ENCODE peak calls at places on chromosomes 6 and 20, in five cellular contexts. B, F, C, W and I are unnamed samples.

GRCh38 chr20:63709149-63709527 is 1.3 kb downstream of the ZGPAT start:
- DNase-seq in F (no peak), C (no peak), B (no peak), W (peak; percentile 3), I (no peak)

GRCh38 chr6:97203343-97203742 is 79.7 kb downstream of the MMS22L start:
- DNase-seq in W (peak; percentile 13), B (peak; percentile 81), C (no peak), F (no peak), I (no peak)

GRCh38 chr6:141562181-141562800 is 570.4 kb upstream of the GJE1 start:
- DNase-seq in W (peak; percentile 8), B (peak; percentile 56), F (no peak), C (peak; percentile 42), I (no peak)

GRCh38 chr6:34529665-34530327 is 26.3 kb downstream of the SPDEF start:
- DNase-seq in B (no peak), C (no peak), W (peak; percentile 32), F (no peak), I (no peak)

GRCh38 chr20:54665812-54666211 is 190.4 kb downstream of the DOK5 start:
- DNase-seq in B (no peak), C (no peak), F (peak; percentile 28), W (no peak), I (no peak)

GRCh38 chr20:52102126-52102525 is 89.5 kb downstream of the ZFP64 start:
- DNase-seq in F (no peak), C (no peak), B (no peak), W (no peak), I (no peak)

GRCh38 chr20:433300-433975 is 25.3 kb downstream of the RBCK1 start:
- DNase-seq in W (no peak), C (peak; percentile 62), F (no peak), B (no peak), I (no peak)

GRCh38 chr6:127582777-127583462 is 5.9 kb downstream of the C6orf58 start:
- DNase-seq in F (no peak), C (peak; percentile 79), B (no peak), W (no peak), I (peak; percentile 58)

GRCh38 chr6:168865-169455 is 123.3 kb upstream of the DUSP22 start:
- DNase-seq in F (peak; percentile 58), W (peak; percentile 62), B (peak; percentile 49), C (peak; percentile 54), I (peak; percentile 38)

GRCh38 chr6:149354009-149354408 is 36.5 kb downstream of the TAB2 start:
- DNase-seq in C (no peak), B (no peak), W (no peak), F (no peak), I (no peak)

GRCh38 chr6:168120390-168121307 is 41.6 kb upstream of the FRMD1 start:
- DNase-seq in B (no peak), W (no peak), C (no peak), F (no peak), I (no peak)

GRCh38 chr20:2859330-2860121 is 13.8 kb upstream of the PTPRA start:
- DNase-seq in C (peak; percentile 70), F (no peak), W (no peak), B (no peak), I (no peak)

GRCh38 chr6:8047466-8048292 is 16.5 kb downstream of the BLOC1S5 start:
- DNase-seq in W (no peak), B (peak; percentile 46), F (no peak), C (peak; percentile 50), I (no peak)

GRCh38 chr20:61134286-61135035 is 117.6 kb upstream of the CDH4 start:
- DNase-seq in W (no peak), F (no peak), C (no peak), B (no peak), I (no peak)

GRCh38 chr20:21665687-21666446 is 39.6 kb upstream of the PAX1 start:
- DNase-seq in W (no peak), F (no peak), C (no peak), B (no peak), I (no peak)

GRCh38 chr20:16350465-16350864 is 222.8 kb downstream of the KIF16B start:
- DNase-seq in F (no peak), C (peak; percentile 85), W (no peak), B (no peak), I (no peak)

GRCh38 chr6:122647765-122648164 is 37.6 kb downstream of the PKIB start:
- DNase-seq in B (no peak), C (no peak), W (no peak), F (no peak), I (no peak)

GRCh38 chr6:169808608-169808967 is 57.2 kb downstream of the ERMARD start:
- DNase-seq in F (no peak), B (no peak), C (no peak), W (no peak), I (no peak)

GRCh38 chr6:4964675-4965336 is 39.0 kb downstream of the RPP40 start:
- DNase-seq in B (no peak), W (no peak), C (no peak), F (no peak), I (no peak)

GRCh38 chr6:44285552-44286284 is 15.5 kb downstream of the TMEM151B start:
- DNase-seq in C (peak; percentile 38), B (peak; percentile 76), W (no peak), F (no peak), I (no peak)

GRCh38 chr6:83067448-83068413 is at the start of gene DOP1A:
- DNase-seq in F (peak; percentile 94), C (peak; percentile 99), W (peak; percentile 98), B (peak; percentile 99), I (peak; percentile 86)

GRCh38 chr6:22845467-22845866 is 276.1 kb downstream of the HDGFL1 start:
- DNase-seq in F (no peak), B (no peak), W (no peak), C (no peak), I (no peak)

GRCh38 chr6:46293641-46294316 is 123.0 kb upstream of the ENPP5 start:
- DNase-seq in F (no peak), B (no peak), W (no peak), C (no peak), I (no peak)

GRCh38 chr20:56630086-56630493 is 984 bp downstream of the TFAP2C start:
- DNase-seq in B (peak; percentile 95), W (peak; percentile 85), C (peak; percentile 96), F (peak; percentile 77), I (peak; percentile 54)

GRCh38 chr20:62306440-62307187 is 3.8 kb downstream of the ADRM1 start:
- DNase-seq in B (no peak), F (no peak), C (no peak), W (no peak), I (no peak)

GRCh38 chr20:54014301-54014914 is 56.0 kb downstream of the BCAS1 start:
- DNase-seq in B (no peak), C (peak; percentile 14), W (no peak), F (no peak), I (no peak)

GRCh38 chr20:588932-589672 is 21.0 kb downstream of the TCF15 start:
- DNase-seq in W (no peak), B (no peak), F (no peak), C (no peak), I (peak; percentile 22)

GRCh38 chr6:166003569-166003968 is 164.1 kb downstream of the TBXT start:
- DNase-seq in C (no peak), F (no peak), B (peak; percentile 36), W (no peak), I (no peak)
- TF ChIP-seq EZH2 in C (no peak), F (no peak), B (no peak), W (no peak), I (no peak)

DNA sequence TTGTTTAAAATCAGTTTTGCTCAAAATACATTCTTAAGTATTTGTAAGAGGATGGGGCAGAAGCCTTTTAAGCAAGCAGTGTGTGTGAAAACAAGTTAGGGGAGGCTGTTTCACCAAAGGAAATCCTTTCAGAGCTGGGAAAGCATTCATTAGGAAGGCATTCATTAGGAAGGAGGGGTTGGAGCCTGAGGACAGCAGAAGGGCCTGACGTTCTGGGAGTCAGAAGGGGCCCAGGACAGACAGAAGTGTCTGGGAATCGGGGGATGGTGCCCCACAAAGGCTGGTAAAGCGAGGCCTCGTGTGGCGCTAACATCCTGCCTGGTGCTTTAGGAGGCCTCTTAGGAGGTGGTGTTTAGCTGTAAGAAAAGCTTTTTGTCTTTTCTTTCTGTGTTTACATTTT is 80.6 kb upstream of the NXT1 start:
- DNase-seq in W (no peak), F (no peak), C (no peak), B (peak; percentile 61), I (no peak)
- TF ChIP-seq EZH2phosphoT487 in W (no peak), F (no peak), C (no peak), B (no peak), I (no peak)

GRCh38 chr20:24465168-24465567 is 4.3 kb upstream of the SYNDIG1 start:
- DNase-seq in C (no peak), F (no peak), W (no peak), B (no peak), I (no peak)

GRCh38 chr20:24462461-24463010 is 6.9 kb upstream of the SYNDIG1 start:
- DNase-seq in W (no peak), C (no peak), B (peak; percentile 67), F (peak; percentile 92), I (no peak)

GRCh38 chr20:24458441-24458840 is 11.0 kb upstream of the SYNDIG1 start:
- DNase-seq in C (no peak), W (no peak), B (no peak), F (no peak), I (no peak)

GRCh38 chr20:24461848-24462247 is 7.6 kb upstream of the SYNDIG1 start:
- DNase-seq in W (no peak), C (no peak), B (no peak), F (no peak), I (no peak)

GRCh38 chr20:24460712-24461111 is 8.7 kb upstream of the SYNDIG1 start:
- DNase-seq in W (no peak), B (no peak), F (no peak), C (peak; percentile 13), I (no peak)
- TF ChIP-seq EZH2 in W (no peak), B (no peak), F (no peak), C (no peak), I (no peak)

GRCh38 chr6:11852061-11852619 is 73.5 kb upstream of the ADTRP start:
- DNase-seq in F (no peak), W (no peak), B (peak; percentile 52), C (no peak), I (no peak)

GRCh38 chr6:11851405-11851804 is 72.8 kb upstream of the ADTRP start:
- DNase-seq in F (no peak), W (no peak), B (no peak), C (peak; percentile 94), I (no peak)

GRCh38 chr6:11855743-11856142 is 77.1 kb upstream of the ADTRP start:
- DNase-seq in C (no peak), B (no peak), F (no peak), W (no peak), I (no peak)

GRCh38 chr6:11853678-11854417 is 75.2 kb upstream of the ADTRP start:
- DNase-seq in W (no peak), F (no peak), B (no peak), C (no peak), I (no peak)

DNA sequence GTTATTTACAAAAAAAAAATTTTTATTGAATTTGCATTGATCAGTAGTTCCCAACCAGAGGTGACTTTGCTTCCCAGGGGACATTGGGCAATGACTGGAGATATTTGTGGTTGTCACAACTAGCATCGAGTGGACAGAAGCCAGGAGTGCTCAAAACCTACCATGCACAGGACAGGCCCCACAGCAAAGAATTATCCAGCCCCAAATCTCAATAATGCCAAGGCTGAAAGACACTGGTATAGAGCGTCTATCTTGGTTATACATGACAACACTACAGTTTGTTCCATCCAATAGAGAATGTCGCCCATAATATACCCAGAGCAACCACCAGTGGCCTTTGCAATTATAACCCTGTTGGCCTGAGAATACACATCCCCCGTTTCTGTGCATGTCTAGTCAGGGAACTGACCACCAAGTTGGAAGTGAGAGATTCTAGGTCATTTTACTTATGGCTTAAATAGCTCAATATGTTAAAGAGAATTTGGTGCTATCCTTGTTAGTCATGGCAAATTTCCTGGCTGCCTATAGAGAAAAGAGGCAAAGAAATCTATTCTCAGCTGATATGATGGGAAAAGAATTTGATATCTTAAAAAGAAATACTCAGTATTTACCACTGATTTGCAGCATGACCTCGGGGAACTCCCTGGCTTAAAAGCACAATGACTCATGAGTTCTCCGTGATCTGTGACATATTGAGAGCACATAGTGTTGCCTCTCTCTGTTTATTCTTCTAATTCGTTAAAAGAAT is 76.0 kb upstream of the ADTRP start:
- DNase-seq in W (peak; percentile 44), C (peak; percentile 57), B (no peak), F (no peak), I (no peak)
- TF ChIP-seq EZH2phosphoT487 in W (no peak), C (no peak), B (no peak), F (no peak), I (no peak)